ENCODE peak calls at places on chromosomes 3 and 15, in eight cellular contexts. R is kidney, A is left ventricle myocardium inferior, W is psoas muscle, P is PC-3, D is heart right ventricle, H is left lung, J is thoracic aorta. V is an unnamed sample. For H3K4me1, the result is how much of the 10 kb centered on the place peaks cover.

GRCh38 chr3:39184968-39185285 is 7.5 kb downstream of the XIRP1 start:
- DNase-seq in H (no peak), D (no peak), A (no peak), J (no peak), W (no peak), P (no peak), R (no peak), V (no peak)

GRCh38 chr3:133038089-133038730 is at the start of gene TMEM108:
- DNase-seq in H (peak), R (peak), A (peak), P (no peak), J (peak), D (peak), W (peak), V (peak)

GRCh38 chr3:73719877-73720276 is 95.1 kb upstream of the PDZRN3 start:
- DNase-seq in D (no peak), H (no peak), J (no peak), W (peak), A (no peak), P (no peak), R (no peak), V (no peak)

GRCh38 chr3:106206165-106206564 is 337.4 kb upstream of the CBLB start:
- DNase-seq in A (no peak), W (no peak), J (no peak), R (no peak), H (no peak), P (peak), D (no peak), V (peak)

GRCh38 chr15:25185156-25185710 is 230.4 kb downstream of the SNRPN start:
- DNase-seq in A (peak), H (no peak), R (peak), W (no peak), P (no peak), J (no peak), D (no peak), V (no peak)

GRCh38 chr3:79019137-79019923 is 748.5 kb downstream of the ROBO1 start:
- DNase-seq in W (peak), J (no peak), D (peak), A (peak), H (peak), R (peak), P (peak), V (peak)

GRCh38 chr15:33126559-33127290 is 67.8 kb downstream of the FMN1 start:
- DNase-seq in R (peak), D (peak), W (peak), P (peak), A (peak), H (peak), J (peak), V (peak)

GRCh38 chr3:172107403-172107802 is 68.0 kb downstream of the FNDC3B start:
- DNase-seq in H (no peak), R (no peak), D (no peak), W (no peak), P (no peak), J (no peak), A (no peak), V (no peak)

GRCh38 chr3:143843607-143844006 is 4.7 kb downstream of the SLC9A9 start:
- DNase-seq in P (no peak), D (no peak), R (no peak), A (no peak), J (no peak), W (no peak), H (no peak), V (no peak)

GRCh38 chr3:81823882-81824395 is 62.5 kb upstream of the GBE1 start:
- DNase-seq in P (no peak), R (no peak), H (no peak), D (no peak), A (no peak), W (no peak), J (no peak), V (no peak)

GRCh38 chr15:60128000-60128376 is 123.9 kb downstream of the FOXB1 start:
- DNase-seq in H (no peak), J (no peak), W (no peak), R (no peak), P (peak), D (no peak), A (no peak), V (no peak)

GRCh38 chr3:126538316-126538715 is 14.4 kb downstream of the CHST13 start:
- DNase-seq in W (no peak), R (peak), P (no peak), D (no peak), A (no peak), J (no peak), H (peak), V (no peak)

GRCh38 chr3:61885414-61885813 is 324.0 kb downstream of the PTPRG start:
- DNase-seq in D (no peak), A (no peak), J (no peak), R (no peak), H (no peak), W (no peak), P (no peak), V (no peak)

GRCh38 chr15:41698779-41699178 is 38.6 kb downstream of the MGA start:
- DNase-seq in P (peak), A (no peak), R (no peak), D (no peak), H (no peak), W (no peak), J (no peak), V (no peak)

GRCh38 chr3:113221703-113222257 is 10.4 kb downstream of the BOC start:
- DNase-seq in R (no peak), W (no peak), D (no peak), H (no peak), A (no peak), J (no peak), P (no peak), V (no peak)

GRCh38 chr3:113222412-113223086 is 11.2 kb downstream of the BOC start:
- DNase-seq in P (no peak), R (no peak), H (no peak), D (no peak), J (no peak), W (no peak), A (no peak), V (no peak)

GRCh38 chr3:113218679-113219040 is 7.3 kb downstream of the BOC start:
- DNase-seq in A (no peak), P (no peak), H (no peak), W (no peak), J (no peak), R (no peak), D (no peak), V (no peak)

GRCh38 chr3:113218011-113218678 is 6.8 kb downstream of the BOC start:
- DNase-seq in W (no peak), R (no peak), A (no peak), D (no peak), P (no peak), J (no peak), H (no peak), V (no peak)

DNA sequence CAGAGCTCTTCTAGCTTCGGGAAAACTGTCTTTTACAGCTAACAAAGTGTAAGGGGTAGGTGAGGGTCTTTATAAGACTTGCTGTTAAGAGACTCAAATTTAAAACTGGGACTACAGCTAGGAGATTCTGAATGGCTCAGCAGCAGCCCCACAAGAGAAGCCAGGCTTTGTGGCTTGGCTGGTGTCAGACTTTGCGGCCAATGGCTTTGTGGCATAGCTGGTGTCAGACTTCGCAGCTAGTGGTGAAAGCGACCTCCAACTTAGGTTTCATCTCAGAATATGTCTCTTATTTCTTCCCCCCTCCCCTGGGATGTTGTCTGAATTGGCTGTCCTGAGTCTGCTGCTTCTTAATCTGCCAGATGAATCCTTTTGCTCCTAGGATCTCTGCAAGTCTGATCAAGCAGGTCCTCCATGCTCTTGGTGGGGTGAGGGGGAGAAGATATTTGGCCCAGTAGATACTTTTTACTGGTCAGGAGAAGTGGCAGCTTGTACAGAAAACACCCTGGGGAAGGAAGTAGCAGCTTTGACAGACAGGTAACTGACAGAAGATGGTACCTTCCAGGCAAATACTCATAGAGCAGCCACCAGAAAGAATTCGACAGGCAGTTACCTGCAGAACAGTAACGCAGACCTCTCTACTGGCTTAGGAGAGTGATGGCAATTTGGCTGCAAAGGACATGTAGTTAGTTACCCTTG is 8.4 kb downstream of the BOC start:
- DNase-seq in W (no peak), R (no peak), H (no peak), A (no peak), D (no peak), J (no peak), P (no peak), V (no peak)
- H3K4me1 ChIP-seq in W (under half), R (under half), H (under half), A (under half), D (under half), J (under half), P (under half), V (under half)

DNA sequence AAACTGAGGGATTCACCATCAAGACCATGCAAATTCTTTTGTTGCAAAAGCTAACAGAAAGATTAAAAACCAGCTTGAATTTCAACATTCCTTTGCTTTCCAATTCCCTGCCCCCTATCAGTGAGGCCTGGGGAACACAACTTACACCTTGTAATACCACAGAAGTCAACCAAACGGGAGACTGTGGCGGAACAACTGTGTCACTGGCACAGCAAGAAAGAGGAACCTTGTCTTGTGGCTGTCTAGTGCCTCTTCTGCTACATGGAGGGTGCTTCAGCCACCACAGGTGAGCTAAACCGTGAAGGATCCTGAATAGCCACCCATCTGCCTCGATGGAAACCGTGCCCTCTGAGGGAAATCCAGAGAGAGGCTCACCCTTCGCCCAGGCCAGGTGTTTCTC is 11.4 kb downstream of the CCDC12 start:
- DNase-seq in R (peak), J (no peak), W (no peak), P (peak), H (no peak), D (no peak), A (no peak), V (no peak)
- H3K4me1 ChIP-seq in R (half or more), J (half or more), W (half or more), P (under half), H (half or more), D (half or more), A (half or more), V (under half)

GRCh38 chr3:46095307-46095706 is 68.0 kb upstream of the XCR1 start:
- DNase-seq in D (no peak), A (no peak), P (no peak), J (no peak), H (no peak), R (no peak), W (no peak), V (no peak)
- H3K4me1 ChIP-seq in D (under half), A (under half), P (under half), J (under half), H (half or more), R (under half), W (under half), V (under half)

DNA sequence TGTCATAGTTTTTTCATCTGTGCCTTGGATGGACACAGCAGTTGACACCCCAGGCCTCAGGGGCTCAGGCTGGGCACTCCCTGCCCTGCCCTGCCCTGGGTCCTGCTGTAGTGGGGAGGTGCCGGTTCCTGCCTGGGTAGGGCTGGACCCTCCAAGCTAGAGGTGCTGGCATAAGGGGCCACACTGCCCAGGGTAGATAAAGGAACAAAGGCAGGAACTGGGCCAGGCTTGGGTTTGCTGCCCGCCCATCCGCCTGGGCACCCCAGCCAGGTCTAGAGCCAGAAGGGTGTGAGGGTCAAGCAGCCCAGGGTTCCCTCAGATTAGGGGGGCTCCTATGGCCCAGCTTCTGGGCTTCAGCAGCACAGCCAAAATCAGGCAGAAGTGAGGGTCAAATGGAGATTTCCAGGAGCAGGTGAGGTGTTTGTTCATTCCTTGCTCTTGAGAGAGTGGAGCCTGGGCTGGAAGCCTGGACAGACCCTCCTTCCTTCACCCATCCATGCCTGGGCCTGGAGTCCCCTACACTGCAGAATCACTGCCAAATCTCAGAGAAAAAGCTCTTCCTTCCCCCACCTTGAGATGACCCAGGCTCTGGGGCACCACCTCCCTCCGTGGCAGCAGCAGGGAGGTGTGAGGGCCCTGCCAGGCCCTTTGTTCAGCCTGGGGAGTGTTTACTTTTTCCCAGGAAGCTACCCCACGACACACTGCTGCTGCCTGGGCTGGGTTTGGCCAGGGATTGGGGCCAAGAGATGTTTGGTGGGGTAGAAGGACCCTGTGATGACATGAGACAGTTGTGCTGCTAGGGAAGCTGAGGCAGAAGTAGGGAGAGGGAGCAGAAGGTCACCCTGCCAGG is 7.1 kb downstream of the SEMA3F start:
- DNase-seq in W (no peak), H (no peak), P (no peak), D (no peak), A (no peak), R (no peak), J (no peak), V (no peak)
- H3K4me1 ChIP-seq in W (under half), H (half or more), P (half or more), D (half or more), A (half or more), R (half or more), J (half or more), V (under half)

GRCh38 chr15:89140595-89140994 is 52.3 kb downstream of the ABHD2 start:
- DNase-seq in R (no peak), A (no peak), H (no peak), P (no peak), D (no peak), J (no peak), W (no peak), V (no peak)
- H3K4me1 ChIP-seq in R (under half), A (half or more), H (half or more), P (under half), D (half or more), J (half or more), W (half or more), V (under half)